ENCODE peak calls at places on chromosomes 13 and 19, in four cellular contexts. X, C, A and T are unnamed samples.

GRCh38 chr19:3057275-3057714 is 5.0 kb downstream of the TLE5 start:
- DNase-seq in C (peak), X (peak), A (peak), T (peak)

GRCh38 chr13:80116107-80116506 is 224.8 kb downstream of the SPRY2 start:
- DNase-seq in C (no peak), A (no peak), X (no peak), T (no peak)

GRCh38 chr13:73765651-73766384 is 368.4 kb downstream of the KLF12 start:
- DNase-seq in C (peak), X (peak), A (peak), T (peak)

GRCh38 chr13:70844391-70845108 is 736.3 kb upstream of the KLHL1 start:
- DNase-seq in X (no peak), A (no peak), C (peak), T (no peak)

GRCh38 chr19:1162404-1163282 is 11.4 kb downstream of the SBNO2 start:
- DNase-seq in C (no peak), X (no peak), A (no peak), T (no peak)

GRCh38 chr13:51758691-51759090 is 45.3 kb downstream of the DHRS12 start:
- DNase-seq in A (no peak), X (no peak), C (no peak), T (no peak)

GRCh38 chr13:108357228-108357627 is 87.7 kb downstream of the TNFSF13B start:
- DNase-seq in A (no peak), X (no peak), C (no peak), T (no peak)

GRCh38 chr19:33472696-33473624 is 48.6 kb downstream of the PEPD start:
- DNase-seq in C (no peak), A (no peak), X (peak), T (no peak)

GRCh38 chr13:99322297-99323103 is 15.3 kb upstream of the GPR183 start:
- DNase-seq in A (no peak), C (no peak), X (no peak), T (no peak)

GRCh38 chr19:28022506-28022905 is 1190.4 kb downstream of the UQCRFS1 start:
- DNase-seq in X (no peak), C (no peak), A (no peak), T (no peak)

GRCh38 chr13:100075700-100076587 is 12.9 kb upstream of the PCCA start:
- DNase-seq in A (no peak), C (peak), X (no peak), T (no peak)

GRCh38 chr13:23993439-23993980 is 96.2 kb upstream of the C1QTNF9B start:
- DNase-seq in X (no peak), A (no peak), C (no peak), T (no peak)

GRCh38 chr13:47594833-47595232 is 406.2 kb downstream of the SUCLA2 start:
- DNase-seq in X (no peak), A (no peak), C (no peak), T (no peak)

GRCh38 chr19:39824143-39825092 is 9.5 kb downstream of the DYRK1B start:
- DNase-seq in A (peak), X (peak), C (peak), T (peak)

GRCh38 chr13:30481241-30481760 is 15.6 kb upstream of the HMGB1 start:
- DNase-seq in C (no peak), X (no peak), A (no peak), T (no peak)

GRCh38 chr19:30543243-30543945 is 171.2 kb downstream of the ZNF536 start:
- DNase-seq in X (no peak), A (no peak), C (no peak), T (no peak)

GRCh38 chr13:91247768-91248167 is 99.7 kb upstream of the MIR17HG start:
- DNase-seq in C (no peak), A (no peak), X (no peak), T (no peak)

GRCh38 chr19:31421856-31422255 is 72.6 kb upstream of the TSHZ3 start:
- DNase-seq in C (no peak), A (no peak), X (no peak), T (no peak)

GRCh38 chr13:75910591-75910990 is 274.5 kb downstream of the LMO7 start:
- DNase-seq in A (no peak), X (no peak), C (no peak), T (no peak)

GRCh38 chr19:12140545-12141404 is 625 bp upstream of the ZNF20 start:
- DNase-seq in X (peak), C (peak), A (peak), T (peak)

GRCh38 chr19:30317403-30317802 is 54.8 kb upstream of the ZNF536 start:
- DNase-seq in C (no peak), A (no peak), X (no peak), T (no peak)

GRCh38 chr13:21015284-21015683 is 46.1 kb downstream of the LATS2 start:
- DNase-seq in X (no peak), A (no peak), C (no peak), T (no peak)

GRCh38 chr19:15252398-15253018 is 20.3 kb upstream of the EPHX3 start:
- DNase-seq in X (no peak), C (no peak), A (no peak), T (no peak)

GRCh38 chr13:33882804-33883203 is 64.9 kb downstream of the RFC3 start:
- DNase-seq in X (no peak), C (no peak), A (no peak), T (no peak)

GRCh38 chr19:10918359-10918758 is 10.1 kb downstream of the YIPF2 start:
- DNase-seq in C (no peak), X (no peak), A (no peak), T (no peak)

GRCh38 chr19:38473201-38473600 is 39.7 kb downstream of the RYR1 start:
- DNase-seq in X (no peak), A (no peak), C (no peak), T (no peak)

GRCh38 chr19:38483016-38483630 is 49.6 kb downstream of the RYR1 start:
- DNase-seq in X (no peak), C (no peak), A (no peak), T (no peak)

GRCh38 chr19:38482496-38482895 is 49.0 kb downstream of the RYR1 start:
- DNase-seq in C (no peak), X (no peak), A (no peak), T (no peak)

GRCh38 chr19:38475176-38475575 is 41.7 kb downstream of the RYR1 start:
- DNase-seq in A (no peak), C (no peak), X (no peak), T (no peak)

GRCh38 chr19:38478273-38478971 is 44.9 kb downstream of the RYR1 start:
- DNase-seq in A (no peak), C (no peak), X (no peak), T (no peak)
- TF ChIP-seq CTCF in A (no peak), C (no peak), X (no peak), T (no peak)

GRCh38 chr19:35143818-35144217 is 763 bp downstream of the FXYD7 start:
- DNase-seq in X (no peak), C (no peak), A (no peak), T (no peak)

GRCh38 chr19:35144259-35144599 is 1.2 kb downstream of the FXYD7 start:
- DNase-seq in A (no peak), C (no peak), X (no peak), T (no peak)

GRCh38 chr19:35142531-35143230 is 374 bp upstream of the FXYD7 start:
- DNase-seq in A (no peak), X (no peak), C (peak), T (peak)

GRCh38 chr19:35141627-35142401 is 1.2 kb upstream of the FXYD7 start:
- DNase-seq in A (no peak), C (no peak), X (no peak), T (no peak)

DNA sequence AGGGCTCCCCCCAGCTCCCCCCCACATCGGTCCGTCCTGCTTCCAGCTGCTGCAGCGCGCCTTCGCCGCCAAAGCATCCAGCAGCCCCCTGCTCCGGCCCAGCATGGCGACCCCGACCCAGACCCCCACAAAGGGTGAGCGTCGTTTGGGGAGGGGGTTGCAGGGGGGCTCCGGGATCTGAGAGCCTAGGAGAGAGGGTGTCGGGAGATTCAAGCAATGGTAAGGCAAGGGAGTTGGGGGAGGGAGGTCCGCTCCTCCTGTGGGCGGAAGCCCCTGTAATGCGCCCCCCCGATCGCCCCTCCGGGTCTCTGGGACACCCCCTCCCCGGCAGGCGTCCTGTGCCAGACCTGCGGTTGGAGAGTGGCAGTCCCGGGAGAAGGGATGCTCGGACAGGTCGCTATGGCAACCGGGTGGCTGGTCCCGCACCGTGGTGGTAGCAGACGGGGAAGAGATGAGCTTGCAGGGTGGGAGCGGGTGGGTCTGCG is at the start of gene FXYD7:
- DNase-seq in A (no peak), X (no peak), C (no peak), T (peak)
- TF ChIP-seq CTCF in A (peak), X (no peak), C (peak), T (peak)

GRCh38 chr13:98065468-98065867 is 77.4 kb upstream of the FARP1 start:
- DNase-seq in C (no peak), X (no peak), A (no peak), T (no peak)
- TF ChIP-seq CTCF in C (no peak), X (no peak), A (no peak), T (no peak)

DNA sequence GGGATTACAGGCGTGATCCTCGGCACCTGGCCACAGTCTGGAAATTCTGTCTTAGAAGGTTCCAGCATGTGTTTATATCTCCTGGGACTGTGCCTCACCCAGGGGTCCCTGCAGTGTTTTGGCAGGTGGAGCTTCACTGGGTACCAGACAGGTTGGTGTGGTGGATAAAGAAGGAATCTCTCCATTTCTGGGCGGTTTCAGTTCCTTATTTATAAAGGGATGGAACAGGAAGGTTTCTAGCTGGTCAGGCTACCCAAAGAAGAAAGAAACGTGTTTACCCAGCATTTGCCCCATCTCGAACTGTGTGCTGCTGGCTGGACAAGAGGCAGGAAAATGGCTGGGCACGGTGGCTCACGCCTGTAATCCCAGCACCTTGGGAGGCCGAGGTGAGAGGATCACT is 9.8 kb downstream of the PNPLA6 start:
- DNase-seq in C (no peak), A (no peak), X (no peak), T (no peak)
- TF ChIP-seq CTCF in C (no peak), A (no peak), X (no peak), T (no peak)

GRCh38 chr19:16518483-16519229 is 22.5 kb downstream of the C19orf44 start:
- DNase-seq in A (no peak), C (no peak), X (no peak), T (no peak)
- TF ChIP-seq CTCF in A (no peak), C (no peak), X (no peak), T (no peak)

DNA sequence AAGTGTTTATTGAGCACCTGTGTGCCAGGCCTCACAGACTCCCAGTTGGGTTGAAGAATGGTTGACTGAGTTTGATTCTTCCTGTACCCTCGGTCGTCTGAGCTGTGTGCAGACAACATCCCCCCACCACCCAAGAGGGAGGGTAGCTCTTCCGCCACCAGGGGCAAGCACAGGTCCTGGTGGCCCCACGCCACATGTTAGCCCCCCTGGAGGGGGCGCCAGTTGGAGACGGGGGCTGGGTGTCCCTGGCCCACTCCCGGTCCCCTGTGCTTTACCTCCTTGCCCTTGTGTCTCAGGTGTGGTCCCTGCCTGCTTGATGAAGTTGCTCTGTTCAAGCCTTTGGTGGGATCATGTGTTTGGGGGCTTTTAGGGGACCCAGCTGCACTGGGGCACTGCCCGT is 27.2 kb downstream of the COLGALT1 start:
- DNase-seq in A (no peak), X (no peak), C (no peak), T (no peak)
- TF ChIP-seq CTCF in A (no peak), X (no peak), C (no peak), T (no peak)

GRCh38 chr19:42248270-42249148 is 6.1 kb upstream of the GSK3A start:
- DNase-seq in X (no peak), A (no peak), C (no peak), T (no peak)

GRCh38 chr19:42247631-42248199 is 5.3 kb upstream of the GSK3A start:
- DNase-seq in C (no peak), A (no peak), X (no peak), T (no peak)

GRCh38 chr19:42244452-42245220 is 2.2 kb upstream of the GSK3A start:
- DNase-seq in A (peak), C (peak), X (peak), T (peak)

GRCh38 chr19:42246869-42247630 is 4.6 kb upstream of the GSK3A start:
- DNase-seq in X (no peak), A (no peak), C (no peak), T (no peak)

DNA sequence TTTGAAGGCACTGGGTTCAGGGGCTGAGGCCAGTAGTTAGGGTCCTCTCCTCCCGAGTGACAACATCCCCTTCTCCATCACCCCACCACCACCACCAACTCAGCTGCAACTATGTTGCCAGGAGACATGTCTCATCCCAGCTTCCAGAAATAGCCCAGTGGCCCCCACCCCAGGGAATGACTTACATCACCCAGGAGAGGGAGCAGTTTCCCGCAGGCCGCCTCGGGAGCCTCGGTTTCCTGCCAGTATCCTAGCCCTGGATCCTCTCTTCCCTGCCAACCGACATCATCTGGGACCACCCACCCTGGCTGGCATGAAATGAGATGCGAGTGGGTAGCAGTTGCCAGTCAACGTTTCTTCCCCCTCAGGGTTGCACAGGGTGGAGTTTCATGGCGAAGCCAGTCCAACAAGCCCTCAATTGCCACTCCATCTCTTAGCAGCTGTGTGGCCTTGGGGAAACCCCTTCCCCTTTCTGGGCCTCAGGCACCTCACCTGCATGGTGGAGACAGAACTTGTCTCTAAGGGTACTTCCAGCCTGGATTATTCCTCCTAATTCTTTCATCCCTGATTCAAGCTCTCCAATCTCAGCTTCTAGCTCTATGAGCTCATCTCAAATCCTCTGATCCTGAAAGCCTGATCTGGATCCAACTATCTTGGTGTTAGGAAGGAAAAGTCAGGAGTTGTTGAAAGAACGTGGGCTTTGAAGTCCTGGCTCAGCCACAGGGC is 3.9 kb upstream of the GSK3A start:
- DNase-seq in X (peak), A (peak), C (peak), T (no peak)
- TF ChIP-seq CTCF in X (peak), A (peak), C (peak), T (no peak)

DNA sequence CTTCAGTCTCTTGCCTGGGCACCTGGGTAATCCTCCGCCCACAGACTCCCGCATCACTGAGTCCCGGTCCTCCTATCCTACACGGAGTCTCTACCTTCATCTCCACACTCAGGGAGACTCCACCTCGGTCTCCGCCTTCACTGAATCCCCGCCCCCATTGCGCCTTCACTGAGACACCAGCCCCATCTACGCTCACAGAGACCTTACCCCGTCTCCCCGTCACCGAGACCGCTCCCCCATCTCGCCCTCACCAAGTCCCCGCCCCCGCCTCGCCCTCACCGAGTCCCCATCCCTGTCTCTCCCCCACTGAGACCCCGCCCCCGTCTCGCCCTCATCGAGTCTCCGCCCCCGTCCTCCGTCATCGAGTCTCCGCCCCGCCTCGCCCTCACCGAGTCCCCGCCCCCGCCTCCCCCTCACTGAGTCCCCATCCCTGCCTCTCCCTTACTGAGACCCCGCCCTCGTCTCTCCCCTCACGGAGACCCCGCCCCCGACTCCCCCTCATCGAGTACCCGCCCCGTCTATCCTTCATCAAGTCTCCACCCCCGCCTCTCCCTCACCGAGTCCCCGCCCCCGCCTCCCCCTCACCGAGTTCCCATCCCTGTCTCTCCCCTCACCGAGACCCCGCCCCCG is 23.1 kb upstream of the ZNF846 start:
- DNase-seq in C (peak), A (peak), X (peak), T (peak)
- TF ChIP-seq CTCF in C (no peak), A (no peak), X (no peak), T (no peak)